ENCODE peak calls at places on chromosomes 13 and 19, in seven cellular contexts. J, N, Z, W, Y, V and B are unnamed samples. For H3K9me3, the result is how much of the 10 kb centered on the place peaks cover.

GRCh38 chr13:79346300-79346914 is 59.6 kb downstream of the RBM26 start:
- DNase-seq in J (no peak), N (no peak), Z (peak), W (no peak), Y (no peak), V (no peak), B (no peak)

GRCh38 chr13:37669845-37670244 is 71.3 kb upstream of the POSTN start:
- DNase-seq in J (no peak), N (no peak), Z (no peak), W (no peak), Y (no peak), V (no peak), B (no peak)

GRCh38 chr13:105202384-105202783 is 1333.1 kb downstream of the EFNB2 start:
- DNase-seq in J (no peak), N (peak), Z (peak), W (no peak), Y (no peak), V (no peak), B (no peak)

GRCh38 chr13:100913143-100913542 is 238.5 kb upstream of the TMTC4 start:
- DNase-seq in J (no peak), N (peak), Z (no peak), W (no peak), Y (no peak), V (no peak), B (no peak)

GRCh38 chr13:53460776-53461175 is 432.2 kb downstream of the OLFM4 start:
- DNase-seq in J (no peak), N (no peak), Z (no peak), W (no peak), Y (no peak), V (no peak), B (no peak)

GRCh38 chr13:24644051-24644450 is 36.2 kb upstream of the ATP12A start:
- DNase-seq in J (no peak), N (peak), Z (peak), W (no peak), Y (no peak), V (no peak), B (no peak)

GRCh38 chr13:100089633-100090032 is 740 bp downstream of the PCCA start:
- DNase-seq in J (no peak), N (peak), Z (peak), W (no peak), Y (peak), V (no peak), B (peak)

GRCh38 chr19:55224038-55224665 is 4.4 kb downstream of the TMEM86B start:
- DNase-seq in J (no peak), N (no peak), Z (no peak), W (no peak), Y (no peak), V (no peak), B (no peak)

GRCh38 chr19:42275103-42275502 is 6.1 kb downstream of the CIC start:
- DNase-seq in J (no peak), N (no peak), Z (no peak), W (no peak), Y (no peak), V (no peak), B (no peak)

GRCh38 chr13:98407575-98407974 is 169.3 kb downstream of the STK24 start:
- DNase-seq in J (no peak), N (no peak), Z (no peak), W (no peak), Y (no peak), V (no peak), B (no peak)

GRCh38 chr13:68257111-68257842 is 1027.1 kb upstream of the PCDH9 start:
- DNase-seq in J (no peak), N (no peak), Z (no peak), W (no peak), Y (no peak), V (no peak), B (no peak)

GRCh38 chr13:33927315-33927714 is 109.4 kb downstream of the RFC3 start:
- DNase-seq in J (no peak), N (peak), Z (peak), W (no peak), Y (no peak), V (no peak), B (no peak)

GRCh38 chr19:1668339-1669123 is 16.1 kb upstream of the TCF3 start:
- DNase-seq in J (no peak), N (no peak), Z (no peak), W (peak), Y (no peak), V (peak), B (no peak)

GRCh38 chr19:18156841-18157464 is 4.0 kb downstream of the PIK3R2 start:
- DNase-seq in J (no peak), N (peak), Z (peak), W (peak), Y (peak), V (peak), B (peak)

GRCh38 chr13:59680429-59681024 is 483.2 kb downstream of the DIAPH3 start:
- DNase-seq in J (no peak), N (peak), Z (peak), W (no peak), Y (no peak), V (no peak), B (no peak)

GRCh38 chr19:46776927-46777911 is 11.2 kb downstream of the SLC1A5 start:
- DNase-seq in J (no peak), N (no peak), Z (no peak), W (no peak), Y (no peak), V (no peak), B (no peak)

GRCh38 chr19:55408320-55408836 is 790 bp upstream of the UBE2S start:
- DNase-seq in J (no peak), N (no peak), Z (no peak), W (peak), Y (no peak), V (no peak), B (no peak)

DNA sequence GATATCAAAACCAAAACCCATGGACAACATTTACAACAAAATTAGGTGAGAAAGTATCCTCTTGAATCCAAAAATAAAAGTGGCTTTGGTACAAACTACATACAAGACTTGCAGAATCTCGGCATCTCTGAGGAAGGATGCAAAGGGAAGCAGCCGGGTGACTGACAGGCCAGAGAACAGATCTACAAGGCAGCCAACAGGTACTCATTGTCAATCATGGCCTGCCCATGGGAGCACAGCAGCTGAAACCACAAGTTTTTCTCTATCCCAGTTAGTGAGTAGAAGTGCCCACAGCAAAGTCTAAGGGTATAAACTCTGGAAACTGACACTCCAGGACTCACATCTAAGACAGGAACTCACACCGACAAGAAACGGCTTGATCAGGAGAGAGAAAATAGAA is 74.5 kb downstream of the TBC1D4 start:
- DNase-seq in J (no peak), N (no peak), Z (no peak), W (no peak), Y (peak), V (no peak), B (no peak)
- TF ChIP-seq CTCF in J (no peak), N (no peak), Z (no peak), W (no peak), Y (no peak), V (no peak), B (no peak)

DNA sequence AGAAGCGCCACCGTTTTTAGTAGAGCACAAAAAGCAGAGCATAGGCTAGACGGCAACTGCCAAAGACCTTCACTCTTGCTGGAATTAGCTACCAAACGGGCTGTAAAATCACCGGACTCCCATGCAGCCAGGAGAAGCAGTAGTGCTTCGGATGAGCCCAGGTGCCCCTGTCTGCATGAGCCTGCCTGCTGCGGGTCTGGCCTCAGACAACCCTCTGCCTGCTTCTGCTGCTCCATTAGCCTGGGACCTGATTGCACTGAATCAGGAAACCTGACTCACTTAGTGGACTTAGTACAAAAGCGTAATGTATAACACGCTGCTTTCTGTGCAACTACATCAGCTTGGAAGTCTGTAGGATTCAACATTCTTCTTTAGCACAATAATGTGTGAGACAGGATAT is 170.0 kb downstream of the LMO7 start:
- DNase-seq in J (no peak), N (peak), Z (no peak), W (no peak), Y (peak), V (no peak), B (no peak)
- H3K27ac ChIP-seq in J (no peak), N (no peak), Z (no peak), W (no peak), Y (no peak), V (no peak), B (no peak)

GRCh38 chr19:56562766-56563165 is 4.5 kb upstream of the ZNF470 start:
- DNase-seq in J (no peak), N (no peak), Z (no peak), W (no peak), Y (no peak), V (no peak), B (no peak)
- H3K9me3 ChIP-seq in J (half or more), N (half or more), Z (under half), W (half or more), Y (under half), V (under half), B (under half)

GRCh38 chr13:82720961-82721360 is 1161.3 kb downstream of the SLITRK1 start:
- DNase-seq in J (no peak), N (no peak), Z (no peak), W (no peak), Y (no peak), V (no peak), B (no peak)
- TF ChIP-seq CTCF in J (no peak), N (no peak), Z (no peak), W (no peak), Y (no peak), V (no peak), B (no peak)